ENCODE peak calls at places on chromosomes 5 and 9, in six cellular contexts. One of them, this sample, is unnamed.

GRCh38 chr9:91949946-91950664 is at the start of gene ROR2:
- DNase-seq in CD8-positive, alpha-beta T cell: peak
- DNase-seq in OCI-LY7: no peak
- DNase-seq in HepG2: no peak
- DNase-seq in naive thymus-derived CD4-positive, alpha-beta T cell: no peak
- DNase-seq in tibial artery: peak
- DNase-seq in this sample: peak

GRCh38 chr9:37174247-37174646 is 53.9 kb downstream of the ZCCHC7 start:
- DNase-seq in CD8-positive, alpha-beta T cell: no peak
- DNase-seq in OCI-LY7: no peak
- DNase-seq in HepG2: no peak
- DNase-seq in naive thymus-derived CD4-positive, alpha-beta T cell: no peak
- DNase-seq in tibial artery: no peak
- DNase-seq in this sample: no peak

GRCh38 chr9:135536166-135536565 is 9.8 kb upstream of the OBP2A start:
- DNase-seq in CD8-positive, alpha-beta T cell: no peak
- DNase-seq in OCI-LY7: no peak
- DNase-seq in HepG2: no peak
- DNase-seq in naive thymus-derived CD4-positive, alpha-beta T cell: no peak
- DNase-seq in tibial artery: peak
- DNase-seq in this sample: no peak

GRCh38 chr9:28946648-28947047 is 1373.4 kb upstream of the C9orf72 start:
- DNase-seq in CD8-positive, alpha-beta T cell: no peak
- DNase-seq in OCI-LY7: no peak
- DNase-seq in HepG2: no peak
- DNase-seq in naive thymus-derived CD4-positive, alpha-beta T cell: no peak
- DNase-seq in tibial artery: no peak
- DNase-seq in this sample: no peak

GRCh38 chr5:52825826-52826225 is 38.1 kb downstream of the ITGA1 start:
- DNase-seq in CD8-positive, alpha-beta T cell: no peak
- DNase-seq in OCI-LY7: no peak
- DNase-seq in HepG2: no peak
- DNase-seq in naive thymus-derived CD4-positive, alpha-beta T cell: no peak
- DNase-seq in tibial artery: no peak
- DNase-seq in this sample: no peak

GRCh38 chr5:144370273-144370672 is 199.6 kb downstream of the KCTD16 start:
- DNase-seq in CD8-positive, alpha-beta T cell: no peak
- DNase-seq in OCI-LY7: no peak
- DNase-seq in HepG2: no peak
- DNase-seq in naive thymus-derived CD4-positive, alpha-beta T cell: no peak
- DNase-seq in tibial artery: no peak
- DNase-seq in this sample: no peak

GRCh38 chr5:134129411-134130238 is 15.1 kb downstream of the TCF7 start:
- DNase-seq in CD8-positive, alpha-beta T cell: no peak
- DNase-seq in OCI-LY7: no peak
- DNase-seq in HepG2: no peak
- DNase-seq in naive thymus-derived CD4-positive, alpha-beta T cell: peak
- DNase-seq in tibial artery: no peak
- DNase-seq in this sample: no peak

GRCh38 chr5:82749453-82749852 is 327.7 kb downstream of the TMEM167A start:
- DNase-seq in CD8-positive, alpha-beta T cell: no peak
- DNase-seq in OCI-LY7: no peak
- DNase-seq in HepG2: no peak
- DNase-seq in naive thymus-derived CD4-positive, alpha-beta T cell: no peak
- DNase-seq in tibial artery: no peak
- DNase-seq in this sample: no peak

GRCh38 chr9:86407022-86407421 is 52.8 kb upstream of the TUT7 start:
- DNase-seq in CD8-positive, alpha-beta T cell: no peak
- DNase-seq in OCI-LY7: no peak
- DNase-seq in HepG2: peak
- DNase-seq in naive thymus-derived CD4-positive, alpha-beta T cell: no peak
- DNase-seq in tibial artery: no peak
- DNase-seq in this sample: no peak

GRCh38 chr5:73799401-73799972 is 173.5 kb downstream of the ARHGEF28 start:
- DNase-seq in CD8-positive, alpha-beta T cell: no peak
- DNase-seq in OCI-LY7: no peak
- DNase-seq in HepG2: no peak
- DNase-seq in naive thymus-derived CD4-positive, alpha-beta T cell: no peak
- DNase-seq in tibial artery: no peak
- DNase-seq in this sample: no peak

GRCh38 chr5:139383275-139383992 is at the start of gene SLC23A1:
- DNase-seq in CD8-positive, alpha-beta T cell: no peak
- DNase-seq in OCI-LY7: peak
- DNase-seq in HepG2: peak
- DNase-seq in naive thymus-derived CD4-positive, alpha-beta T cell: no peak
- DNase-seq in tibial artery: no peak
- DNase-seq in this sample: no peak

GRCh38 chr9:14346826-14347407 is 33.0 kb upstream of the NFIB start:
- DNase-seq in CD8-positive, alpha-beta T cell: no peak
- DNase-seq in OCI-LY7: no peak
- DNase-seq in HepG2: no peak
- DNase-seq in naive thymus-derived CD4-positive, alpha-beta T cell: no peak
- DNase-seq in tibial artery: peak
- DNase-seq in this sample: no peak

GRCh38 chr9:76403352-76403751 is 9.1 kb upstream of the RFK start:
- DNase-seq in CD8-positive, alpha-beta T cell: no peak
- DNase-seq in OCI-LY7: peak
- DNase-seq in HepG2: peak
- DNase-seq in naive thymus-derived CD4-positive, alpha-beta T cell: peak
- DNase-seq in tibial artery: no peak
- DNase-seq in this sample: peak

GRCh38 chr9:86614871-86615849 is 260.9 kb upstream of the TUT7 start:
- DNase-seq in CD8-positive, alpha-beta T cell: no peak
- DNase-seq in OCI-LY7: peak
- DNase-seq in HepG2: peak
- DNase-seq in naive thymus-derived CD4-positive, alpha-beta T cell: no peak
- DNase-seq in tibial artery: no peak
- DNase-seq in this sample: peak

GRCh38 chr5:10655041-10655685 is 91.3 kb downstream of the ANKRD33B start:
- DNase-seq in CD8-positive, alpha-beta T cell: no peak
- DNase-seq in OCI-LY7: no peak
- DNase-seq in HepG2: no peak
- DNase-seq in naive thymus-derived CD4-positive, alpha-beta T cell: no peak
- DNase-seq in tibial artery: no peak
- DNase-seq in this sample: no peak

GRCh38 chr9:127977877-127978647 is 2.7 kb downstream of the EEIG1 start:
- DNase-seq in CD8-positive, alpha-beta T cell: no peak
- DNase-seq in OCI-LY7: no peak
- DNase-seq in HepG2: no peak
- DNase-seq in naive thymus-derived CD4-positive, alpha-beta T cell: no peak
- DNase-seq in tibial artery: peak
- DNase-seq in this sample: no peak

DNA sequence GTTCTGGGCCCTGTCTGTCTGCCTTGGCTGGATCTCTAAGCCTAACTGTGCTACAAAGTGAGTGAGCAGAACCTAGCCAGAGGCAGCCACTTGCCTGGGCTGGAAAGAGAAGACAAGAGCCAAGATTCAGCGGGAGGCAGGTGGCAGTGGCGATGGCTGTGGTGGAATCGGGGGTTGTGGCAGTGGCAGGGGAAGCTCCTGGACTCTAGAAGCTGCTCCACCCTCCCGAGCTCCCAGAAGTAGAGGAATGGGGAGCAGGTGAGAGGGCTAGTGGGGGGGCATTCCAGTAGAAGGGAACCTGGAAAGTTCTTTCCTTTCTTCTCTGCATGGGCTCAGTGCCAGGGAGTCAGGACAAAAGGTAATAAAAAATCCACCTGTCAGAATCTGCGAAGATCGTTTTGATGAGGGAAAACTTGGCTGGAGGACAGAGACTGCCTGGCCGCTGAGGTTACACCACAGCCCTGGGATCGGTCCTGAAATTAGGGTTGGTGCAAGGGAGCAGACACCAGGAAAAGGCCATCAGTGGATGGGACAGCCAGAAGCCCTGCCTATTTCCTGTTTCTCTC is 1.7 kb downstream of the CRAT start:
- DNase-seq in CD8-positive, alpha-beta T cell: no peak
- DNase-seq in OCI-LY7: no peak
- DNase-seq in HepG2: no peak
- DNase-seq in naive thymus-derived CD4-positive, alpha-beta T cell: no peak
- DNase-seq in tibial artery: no peak
- DNase-seq in this sample: no peak
- H3K4me3 ChIP-seq in CD8-positive, alpha-beta T cell: no peak
- H3K4me3 ChIP-seq in OCI-LY7: no peak
- H3K4me3 ChIP-seq in HepG2: no peak
- H3K4me3 ChIP-seq in naive thymus-derived CD4-positive, alpha-beta T cell: no peak
- H3K4me3 ChIP-seq in tibial artery: no peak
- H3K4me3 ChIP-seq in this sample: no peak

GRCh38 chr9:21553441-21553840 is 71.3 kb upstream of the IFNE start:
- DNase-seq in CD8-positive, alpha-beta T cell: no peak
- DNase-seq in OCI-LY7: no peak
- DNase-seq in HepG2: no peak
- DNase-seq in naive thymus-derived CD4-positive, alpha-beta T cell: no peak
- DNase-seq in tibial artery: no peak
- DNase-seq in this sample: no peak
- H3K4me3 ChIP-seq in CD8-positive, alpha-beta T cell: no peak
- H3K4me3 ChIP-seq in OCI-LY7: no peak
- H3K4me3 ChIP-seq in HepG2: no peak
- H3K4me3 ChIP-seq in naive thymus-derived CD4-positive, alpha-beta T cell: no peak
- H3K4me3 ChIP-seq in tibial artery: no peak
- H3K4me3 ChIP-seq in this sample: no peak

GRCh38 chr5:14270212-14270702 is 127.1 kb downstream of the TRIO start:
- DNase-seq in CD8-positive, alpha-beta T cell: no peak
- DNase-seq in OCI-LY7: peak
- DNase-seq in HepG2: peak
- DNase-seq in naive thymus-derived CD4-positive, alpha-beta T cell: no peak
- DNase-seq in tibial artery: peak
- DNase-seq in this sample: peak
- H3K4me3 ChIP-seq in CD8-positive, alpha-beta T cell: no peak
- H3K4me3 ChIP-seq in OCI-LY7: no peak
- H3K4me3 ChIP-seq in HepG2: no peak
- H3K4me3 ChIP-seq in naive thymus-derived CD4-positive, alpha-beta T cell: no peak
- H3K4me3 ChIP-seq in tibial artery: no peak
- H3K4me3 ChIP-seq in this sample: no peak

DNA sequence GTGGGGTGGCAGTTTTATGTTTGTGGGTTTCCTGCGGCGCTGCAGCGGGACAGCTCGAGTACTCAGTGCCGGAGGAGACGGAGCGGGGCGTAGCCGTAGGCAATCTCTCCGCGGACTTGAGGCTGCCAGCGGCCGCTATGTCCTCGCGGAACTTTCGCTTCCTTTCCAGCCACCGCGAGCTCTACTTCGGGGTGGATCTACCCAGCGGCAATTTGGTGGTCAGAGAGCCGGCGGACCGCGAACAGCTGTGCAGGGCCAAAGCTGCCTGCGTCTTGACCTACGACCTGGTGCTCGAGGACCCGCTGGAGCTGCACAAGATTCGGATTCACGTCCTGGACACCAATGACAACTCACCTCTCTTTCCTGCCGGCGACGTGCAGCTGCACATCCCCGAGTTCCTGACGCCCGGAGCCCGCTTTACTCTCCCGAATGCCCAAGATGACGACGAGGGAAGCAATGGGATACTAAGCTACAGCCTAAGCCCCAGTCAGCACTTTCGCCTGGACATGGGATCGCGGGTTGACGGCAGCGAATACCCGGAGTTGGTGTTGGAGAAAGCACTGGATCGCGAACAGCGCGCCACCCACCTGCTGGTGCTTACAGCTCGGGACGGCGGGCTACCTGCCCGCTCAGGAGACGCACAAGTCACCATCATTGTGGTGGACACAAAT is 939 bp downstream of the PCDHAC1 start:
- DNase-seq in CD8-positive, alpha-beta T cell: no peak
- DNase-seq in OCI-LY7: no peak
- DNase-seq in HepG2: no peak
- DNase-seq in naive thymus-derived CD4-positive, alpha-beta T cell: no peak
- DNase-seq in tibial artery: no peak
- DNase-seq in this sample: no peak
- H3K4me3 ChIP-seq in CD8-positive, alpha-beta T cell: peak
- H3K4me3 ChIP-seq in OCI-LY7: no peak
- H3K4me3 ChIP-seq in HepG2: no peak
- H3K4me3 ChIP-seq in naive thymus-derived CD4-positive, alpha-beta T cell: no peak
- H3K4me3 ChIP-seq in tibial artery: peak
- H3K4me3 ChIP-seq in this sample: no peak

DNA sequence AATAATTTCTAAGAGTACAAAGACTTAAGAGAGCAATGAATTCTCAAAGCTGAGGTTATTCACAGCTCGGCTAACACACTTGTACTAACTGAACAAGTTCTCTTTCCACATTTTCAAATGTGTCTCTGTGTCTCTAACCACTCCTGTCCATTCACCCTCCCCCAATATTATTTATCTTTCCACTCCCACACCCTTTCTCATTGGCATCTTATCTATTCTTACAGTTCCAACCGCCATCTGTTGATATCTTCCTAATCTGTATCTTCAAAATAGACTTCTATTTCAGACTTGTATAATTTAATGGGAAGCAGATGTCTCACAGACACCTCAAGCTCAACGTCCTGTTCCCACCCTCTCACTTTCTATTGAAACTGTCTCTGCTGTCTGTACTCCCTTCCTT is 205.9 kb downstream of the ANXA1 start:
- DNase-seq in CD8-positive, alpha-beta T cell: no peak
- DNase-seq in OCI-LY7: no peak
- DNase-seq in HepG2: no peak
- DNase-seq in naive thymus-derived CD4-positive, alpha-beta T cell: no peak
- DNase-seq in tibial artery: no peak
- DNase-seq in this sample: no peak
- H3K4me3 ChIP-seq in CD8-positive, alpha-beta T cell: no peak
- H3K4me3 ChIP-seq in OCI-LY7: no peak
- H3K4me3 ChIP-seq in HepG2: no peak
- H3K4me3 ChIP-seq in naive thymus-derived CD4-positive, alpha-beta T cell: no peak
- H3K4me3 ChIP-seq in tibial artery: no peak
- H3K4me3 ChIP-seq in this sample: no peak

DNA sequence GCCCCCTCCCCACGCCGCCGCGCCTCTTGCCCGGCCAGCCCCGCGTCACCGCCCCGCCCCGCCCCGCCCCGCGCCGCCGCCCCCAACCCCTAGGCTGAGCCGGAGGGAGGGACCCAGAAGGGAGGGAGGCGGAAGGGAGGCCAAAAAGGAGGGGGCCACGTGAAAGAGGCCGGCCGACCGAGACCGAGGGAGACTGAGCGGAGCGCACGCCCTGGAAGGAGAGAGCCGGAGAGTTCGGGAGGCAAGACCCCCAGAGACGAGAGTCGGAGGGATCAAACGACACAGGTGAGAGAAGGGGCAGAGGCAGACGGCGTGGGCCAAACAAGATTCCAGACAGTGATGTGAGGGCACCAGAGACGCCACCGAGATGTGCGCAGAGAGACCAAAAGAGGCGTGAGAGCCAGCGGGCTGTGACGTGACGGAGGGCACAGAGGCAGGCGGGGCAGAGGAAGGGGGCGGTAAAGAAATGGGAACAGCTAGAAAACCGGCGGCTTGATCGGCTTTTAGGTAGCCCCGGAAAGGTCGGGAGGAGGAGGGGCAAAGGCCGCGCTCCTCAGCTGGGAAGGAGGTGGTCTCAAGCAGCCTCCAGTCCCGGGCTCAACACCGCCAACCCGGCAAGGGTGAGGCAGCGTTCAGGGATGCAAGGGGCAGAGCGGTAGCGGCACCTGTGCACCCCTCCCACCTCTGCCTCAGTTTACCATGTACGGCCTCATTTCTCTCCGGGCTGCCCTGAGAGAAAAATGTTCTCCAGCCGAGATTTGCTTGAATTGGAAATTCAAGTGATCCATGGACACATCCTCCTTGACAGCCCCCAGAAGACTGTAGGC is 414 bp upstream of the BARX1 start:
- DNase-seq in CD8-positive, alpha-beta T cell: no peak
- DNase-seq in OCI-LY7: no peak
- DNase-seq in HepG2: no peak
- DNase-seq in naive thymus-derived CD4-positive, alpha-beta T cell: no peak
- DNase-seq in tibial artery: no peak
- DNase-seq in this sample: no peak
- H3K4me3 ChIP-seq in CD8-positive, alpha-beta T cell: peak
- H3K4me3 ChIP-seq in OCI-LY7: no peak
- H3K4me3 ChIP-seq in HepG2: no peak
- H3K4me3 ChIP-seq in naive thymus-derived CD4-positive, alpha-beta T cell: no peak
- H3K4me3 ChIP-seq in tibial artery: peak
- H3K4me3 ChIP-seq in this sample: no peak